ENCODE peak calls at places on chromosomes 3 and 15, in seven cellular contexts. P is left lung, U is T-cell, Y is kidney glomerular epithelial cell, L is GM12891, Q is A172, J is GM12865. W is an unnamed sample.

GRCh38 chr15:66566963-66567531 is 1.2 kb upstream of the LCTL start:
- DNase-seq in P (no peak), U (no peak), Y (peak; percentile 55), L (peak; percentile 68), Q (peak; percentile 54), J (peak; percentile 76), W (peak; percentile 73)

GRCh38 chr3:160774172-160774571 is 18.1 kb downstream of the PPM1L start:
- DNase-seq in P (no peak), U (no peak), Y (no peak), L (no peak), Q (no peak), J (no peak), W (no peak)

GRCh38 chr15:76433798-76434400 is 97.3 kb downstream of the ISL2 start:
- DNase-seq in P (no peak), U (no peak), Y (peak; percentile 41), L (no peak), Q (peak; percentile 28), J (peak; percentile 33), W (no peak)

GRCh38 chr15:37995461-37996347 is 61.3 kb downstream of the TMCO5A start:
- DNase-seq in P (no peak), U (no peak), Y (peak; percentile 27), L (no peak), Q (peak; percentile 37), J (peak; percentile 73), W (peak; percentile 68)

GRCh38 chr3:26574766-26575165 is 47.8 kb upstream of the LRRC3B start:
- DNase-seq in P (no peak), U (no peak), Y (no peak), L (no peak), Q (no peak), J (no peak), W (no peak)

GRCh38 chr15:88904808-88905327 is 8.3 kb downstream of the MFGE8 start:
- DNase-seq in P (peak; percentile 90), U (peak; percentile 92), Y (peak; percentile 56), L (peak; percentile 72), Q (peak; percentile 79), J (peak; percentile 84), W (peak; percentile 79)

GRCh38 chr3:20066848-20067617 is 26.8 kb downstream of the KAT2B start:
- DNase-seq in P (no peak), U (no peak), Y (no peak), L (no peak), Q (no peak), J (no peak), W (no peak)

GRCh38 chr3:132006605-132007204 is 28.1 kb downstream of the CPNE4 start:
- DNase-seq in P (peak; percentile 32), U (no peak), Y (peak; percentile 44), L (no peak), Q (peak; percentile 16), J (peak; percentile 40), W (peak; percentile 45)

GRCh38 chr15:25545017-25545416 is 106.2 kb upstream of the UBE3A start:
- DNase-seq in P (no peak), U (no peak), Y (peak; percentile 90), L (no peak), Q (no peak), J (no peak), W (no peak)

GRCh38 chr15:51105430-51106016 is 10.8 kb upstream of the TNFAIP8L3 start:
- DNase-seq in P (no peak), U (no peak), Y (no peak), L (no peak), Q (no peak), J (no peak), W (no peak)

GRCh38 chr15:68209735-68210408 is 4.7 kb upstream of the CALML4 start:
- DNase-seq in P (no peak), U (no peak), Y (no peak), L (no peak), Q (no peak), J (peak; percentile 61), W (no peak)

GRCh38 chr3:178439504-178439903 is 96.7 kb upstream of the KCNMB2 start:
- DNase-seq in P (no peak), U (no peak), Y (peak; percentile 55), L (no peak), Q (peak; percentile 74), J (peak; percentile 30), W (peak; percentile 6)

GRCh38 chr3:25150199-25150598 is 277.9 kb upstream of the RARB start:
- DNase-seq in P (no peak), U (no peak), Y (no peak), L (no peak), Q (no peak), J (no peak), W (no peak)

GRCh38 chr3:134505485-134505884 is 19.6 kb downstream of the CEP63 start:
- DNase-seq in P (no peak), U (no peak), Y (no peak), L (no peak), Q (no peak), J (no peak), W (no peak)

GRCh38 chr15:92869263-92869940 is 30.7 kb upstream of the CHD2 start:
- DNase-seq in P (no peak), U (no peak), Y (peak; percentile 29), L (no peak), Q (peak; percentile 76), J (no peak), W (no peak)

GRCh38 chr3:171753025-171753472 is 57.2 kb downstream of the PLD1 start:
- DNase-seq in P (no peak), U (no peak), Y (no peak), L (no peak), Q (no peak), J (peak; percentile 6), W (no peak)

GRCh38 chr3:112089956-112090898 is 4.0 kb downstream of the C3orf52 start:
- DNase-seq in P (no peak), U (no peak), Y (no peak), L (no peak), Q (peak; percentile 45), J (no peak), W (peak; percentile 35)

GRCh38 chr3:117736851-117737250 is 1027.3 kb downstream of the TUSC7 start:
- DNase-seq in P (no peak), U (no peak), Y (no peak), L (no peak), Q (no peak), J (no peak), W (no peak)

GRCh38 chr3:53342353-53342752 is 5.0 kb downstream of the DCP1A start:
- DNase-seq in P (no peak), U (no peak), Y (no peak), L (no peak), Q (peak; percentile 14), J (no peak), W (peak; percentile 45)

GRCh38 chr15:39919740-39920509 is at the start of gene GPR176:
- DNase-seq in P (peak; percentile 86), U (no peak), Y (peak; percentile 39), L (peak; percentile 30), Q (peak; percentile 67), J (no peak), W (peak; percentile 86)

GRCh38 chr3:70747847-70748246 is 435.4 kb upstream of the MDFIC2 start:
- DNase-seq in P (no peak), U (no peak), Y (no peak), L (no peak), Q (no peak), J (no peak), W (no peak)

GRCh38 chr3:63976862-63977180 is 46.5 kb downstream of the PSMD6 start:
- DNase-seq in P (no peak), U (no peak), Y (no peak), L (no peak), Q (no peak), J (no peak), W (no peak)

GRCh38 chr15:96122077-96123027 is 208.1 kb upstream of the NR2F2 start:
- DNase-seq in P (no peak), U (no peak), Y (peak; percentile 44), L (no peak), Q (peak; percentile 51), J (no peak), W (peak; percentile 26)

GRCh38 chr3:71708478-71709098 is 16.6 kb downstream of the EIF4E3 start:
- DNase-seq in P (no peak), U (no peak), Y (no peak), L (no peak), Q (no peak), J (no peak), W (peak; percentile 16)

GRCh38 chr15:27826902-27827321 is 272.2 kb downstream of the OCA2 start:
- DNase-seq in P (no peak), U (no peak), Y (no peak), L (no peak), Q (no peak), J (no peak), W (no peak)

GRCh38 chr3:192848371-192849233 is 69.1 kb downstream of the MB21D2 start:
- DNase-seq in P (no peak), U (no peak), Y (no peak), L (no peak), Q (no peak), J (peak; percentile 87), W (no peak)

GRCh38 chr15:85154061-85154460 is 172.4 kb downstream of the PDE8A start:
- DNase-seq in P (no peak), U (no peak), Y (no peak), L (no peak), Q (peak; percentile 61), J (peak; percentile 12), W (no peak)

GRCh38 chr3:114649331-114649730 is 355.5 kb downstream of the TIGIT start:
- DNase-seq in P (no peak), U (no peak), Y (peak; percentile 70), L (no peak), Q (peak; percentile 77), J (no peak), W (peak; percentile 46)

GRCh38 chr15:89587955-89588354 is 12.7 kb downstream of the TICRR start:
- DNase-seq in P (no peak), U (no peak), Y (no peak), L (no peak), Q (peak; percentile 59), J (no peak), W (peak; percentile 55)

GRCh38 chr15:50753463-50753862 is 12.0 kb downstream of the SPPL2A start:
- DNase-seq in P (no peak), U (no peak), Y (no peak), L (no peak), Q (no peak), J (no peak), W (no peak)

GRCh38 chr3:37526511-37526910 is 335.2 kb upstream of the CTDSPL start:
- DNase-seq in P (no peak), U (no peak), Y (no peak), L (no peak), Q (no peak), J (no peak), W (no peak)

GRCh38 chr3:11434017-11434526 is 161.9 kb downstream of the ATG7 start:
- DNase-seq in P (no peak), U (no peak), Y (no peak), L (no peak), Q (peak; percentile 16), J (no peak), W (peak; percentile 69)

GRCh38 chr15:72825831-72826230 is 42.3 kb upstream of the ADPGK start:
- DNase-seq in P (peak; percentile 54), U (no peak), Y (no peak), L (no peak), Q (no peak), J (no peak), W (no peak)

GRCh38 chr15:45023659-45024320 is 795 bp downstream of the SORD start:
- DNase-seq in P (no peak), U (no peak), Y (no peak), L (no peak), Q (peak; percentile 5), J (no peak), W (no peak)

W was measured in lung microvascular endothelial cell.